ENCODE peak calls at places on chromosomes 2 and 18, in four cellular contexts. Z is WTC11, P is K562, K is HepG2. X is an unnamed sample.

GRCh38 chr2:105853354-105854088 is 108.8 kb downstream of the NCK2 start:
- DNase-seq in P (no peak), K (no peak), Z (no peak), X (no peak)

GRCh38 chr2:49807689-49808088 is 653.4 kb upstream of the FSHR start:
- DNase-seq in K (no peak), P (no peak), Z (no peak), X (no peak)

GRCh38 chr2:236527198-236527640 is 42.4 kb upstream of the ACKR3 start:
- DNase-seq in P (no peak), Z (no peak), K (no peak), X (no peak)

GRCh38 chr2:219500135-219500534 is 1.4 kb downstream of the GMPPA start:
- DNase-seq in P (no peak), Z (no peak), K (peak), X (no peak)

GRCh38 chr2:8627019-8627691 is 54.7 kb upstream of the ID2 start:
- DNase-seq in K (peak), P (no peak), Z (no peak), X (no peak)

GRCh38 chr2:218999881-219000568 is 6.8 kb upstream of the CRYBA2 start:
- DNase-seq in K (no peak), P (no peak), Z (peak), X (peak)

GRCh38 chr2:72149556-72150156 is 2.0 kb upstream of the CYP26B1 start:
- DNase-seq in Z (no peak), K (no peak), P (no peak), X (peak)

GRCh38 chr2:59570818-59571217 is 982.6 kb downstream of the BCL11A start:
- DNase-seq in P (no peak), K (no peak), Z (no peak), X (no peak)

GRCh38 chr2:46858697-46859080 is 56.9 kb downstream of the MCFD2 start:
- DNase-seq in P (no peak), Z (no peak), K (no peak), X (no peak)

GRCh38 chr2:47862949-47863348 is 43.3 kb downstream of the FBXO11 start:
- DNase-seq in Z (no peak), K (no peak), P (no peak), X (no peak)

GRCh38 chr2:169765523-169765922 is 31.9 kb downstream of the KLHL23 start:
- DNase-seq in P (no peak), Z (no peak), K (peak), X (no peak)

GRCh38 chr2:39881494-39881893 is 102.4 kb upstream of the THUMPD2 start:
- DNase-seq in Z (no peak), K (no peak), P (no peak), X (no peak)

GRCh38 chr2:64771726-64772125 is 118.0 kb upstream of the SERTAD2 start:
- DNase-seq in K (no peak), P (no peak), Z (no peak), X (no peak)

GRCh38 chr18:46732201-46732600 is 24.7 kb downstream of the ST8SIA5 start:
- DNase-seq in Z (no peak), K (no peak), P (no peak), X (no peak)

GRCh38 chr18:57910817-57911216 is 107.7 kb upstream of the ATP8B1 start:
- DNase-seq in K (no peak), P (peak), Z (peak), X (no peak)

GRCh38 chr2:178283519-178283918 is 89.2 kb downstream of the OSBPL6 start:
- DNase-seq in K (no peak), Z (no peak), P (no peak), X (no peak)

GRCh38 chr18:76657428-76657827 is 162.4 kb upstream of the ZNF516 start:
- DNase-seq in Z (no peak), K (no peak), P (no peak), X (peak)

GRCh38 chr2:142180820-142181533 is 50.2 kb upstream of the LRP1B start:
- DNase-seq in Z (peak), K (peak), P (peak), X (no peak)

GRCh38 chr18:72160504-72161445 is 383.4 kb downstream of the CBLN2 start:
- DNase-seq in Z (no peak), P (no peak), K (no peak), X (no peak)

GRCh38 chr2:159515482-159515881 is 100.9 kb downstream of the BAZ2B start:
- DNase-seq in K (no peak), P (no peak), Z (no peak), X (no peak)

GRCh38 chr2:189328451-189329249 is 112.6 kb upstream of the WDR75 start:
- DNase-seq in P (no peak), Z (no peak), K (no peak), X (no peak)

GRCh38 chr2:189327879-189328351 is 113.4 kb upstream of the WDR75 start:
- DNase-seq in P (no peak), K (no peak), Z (no peak), X (no peak)
- TF ChIP-seq FOXJ3 in P (no peak), K (no peak), Z (no peak), X (no peak)

DNA sequence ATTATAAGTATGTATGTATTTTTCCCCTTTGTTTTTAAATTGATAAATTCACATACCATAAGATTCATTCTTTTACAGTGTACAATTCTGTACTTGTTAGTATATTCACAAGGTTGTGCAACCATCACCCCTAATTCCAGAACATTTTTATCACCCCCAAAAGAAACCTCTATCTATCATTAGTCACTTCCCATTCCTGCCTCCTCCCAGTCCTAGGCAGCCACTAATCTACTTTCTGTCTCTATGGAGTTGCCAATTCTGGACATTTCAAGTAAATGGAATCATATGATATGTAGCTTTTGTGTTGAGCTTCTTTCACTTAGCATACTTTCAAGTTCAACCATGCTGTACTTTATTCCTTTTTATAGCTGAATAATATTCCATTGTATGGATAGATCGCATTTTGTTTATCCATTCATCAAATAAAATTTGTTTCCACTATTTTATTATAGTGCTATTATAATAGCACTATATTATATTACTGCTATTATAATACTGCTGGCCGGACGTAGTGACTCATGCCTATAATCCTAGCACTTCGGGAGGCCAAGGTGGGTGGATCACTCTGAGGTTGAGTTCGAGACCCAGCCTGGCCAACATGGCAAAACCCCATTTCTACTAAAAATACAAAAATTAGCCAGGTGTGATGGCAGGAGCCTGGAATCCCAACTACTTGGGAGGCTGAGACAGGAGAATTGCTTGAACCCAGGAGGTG is 10.9 kb downstream of the STARD7 start:
- DNase-seq in Z (no peak), K (no peak), P (no peak), X (no peak)
- TF ChIP-seq FOXJ3 in Z (no peak), K (no peak), P (no peak), X (no peak)

GRCh38 chr2:85501244-85501643 is 37.7 kb upstream of the MAT2A start:
- DNase-seq in K (peak), Z (peak), P (peak), X (no peak)
- TF ChIP-seq FOXJ3 in K (no peak), Z (no peak), P (no peak), X (no peak)

GRCh38 chr2:121699421-121700328 is 37.0 kb downstream of the NIFK start:
- DNase-seq in P (peak), Z (no peak), K (peak), X (no peak)
- TF ChIP-seq FOXJ3 in P (no peak), Z (no peak), K (no peak), X (no peak)

GRCh38 chr18:74457043-74457742 is at the start of gene DIPK1C:
- DNase-seq in K (no peak), Z (peak), P (no peak), X (no peak)
- TF ChIP-seq FOXJ3 in K (no peak), Z (no peak), P (no peak), X (no peak)

GRCh38 chr18:22378672-22379282 is 38.9 kb downstream of the CTAGE1 start:
- DNase-seq in P (peak), K (peak), Z (peak), X (peak)
- TF ChIP-seq FOXJ3 in P (no peak), K (no peak), Z (no peak), X (no peak)

GRCh38 chr2:176187306-176188217 is 906 bp upstream of the HOXD1 start:
- DNase-seq in P (no peak), K (peak), Z (peak), X (peak)

GRCh38 chr2:176186024-176186423 is 2.4 kb upstream of the HOXD1 start:
- DNase-seq in Z (no peak), K (no peak), P (no peak), X (no peak)

GRCh38 chr2:176189666-176190641 is 1.5 kb downstream of the HOXD1 start:
- DNase-seq in P (no peak), Z (peak), K (no peak), X (no peak)

GRCh38 chr2:176188218-176188968 is at the start of gene HOXD1:
- DNase-seq in P (no peak), K (peak), Z (peak), X (peak)

DNA sequence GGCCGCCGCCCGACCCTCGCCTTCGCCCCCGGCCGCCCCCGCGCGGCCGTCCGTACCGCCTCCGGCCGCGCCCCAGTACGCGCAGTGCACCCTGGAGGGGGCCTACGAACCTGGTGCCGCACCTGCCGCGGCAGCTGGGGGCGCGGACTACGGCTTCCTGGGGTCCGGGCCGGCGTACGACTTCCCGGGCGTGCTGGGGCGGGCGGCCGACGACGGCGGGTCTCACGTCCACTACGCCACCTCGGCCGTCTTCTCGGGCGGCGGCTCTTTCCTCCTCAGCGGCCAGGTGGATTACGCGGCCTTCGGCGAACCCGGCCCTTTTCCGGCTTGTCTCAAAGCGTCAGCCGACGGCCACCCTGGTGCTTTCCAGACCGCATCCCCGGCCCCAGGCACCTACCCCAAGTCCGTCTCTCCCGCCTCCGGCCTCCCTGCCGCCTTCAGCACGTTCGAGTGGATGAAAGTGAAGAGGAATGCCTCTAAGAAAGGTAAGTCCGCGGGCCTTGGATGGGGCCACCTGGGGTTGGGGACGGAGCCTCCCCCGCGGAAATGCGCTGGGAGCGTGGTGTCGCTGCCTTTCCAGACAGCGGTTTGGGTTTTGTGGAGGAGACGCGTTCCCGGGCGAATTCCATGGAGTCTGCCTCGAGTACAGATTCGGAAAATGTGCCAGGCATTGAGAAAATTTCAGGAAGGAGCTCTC is 649 bp downstream of the HOXD1 start:
- DNase-seq in K (no peak), Z (peak), P (no peak), X (no peak)
- TF ChIP-seq FOXJ3 in K (no peak), Z (no peak), P (no peak), X (no peak)

DNA sequence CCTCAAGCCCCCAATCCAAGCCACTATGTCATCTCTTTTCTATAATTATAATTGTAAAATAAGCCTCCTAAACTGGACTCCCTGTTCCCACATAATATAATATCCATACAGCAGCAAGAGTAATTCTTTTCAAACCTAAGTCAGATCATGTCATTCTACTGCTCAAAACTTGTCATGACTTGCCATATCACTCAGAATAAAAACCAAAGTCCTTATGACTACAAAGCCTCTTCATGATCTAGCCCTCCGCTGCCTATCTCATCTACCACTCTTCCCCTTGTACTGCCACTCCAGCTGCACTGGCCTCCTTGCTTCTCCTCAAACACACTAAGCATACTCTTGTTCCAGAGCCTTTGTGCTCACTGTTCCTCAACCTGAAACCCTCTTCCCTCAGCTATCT is 69.9 kb downstream of the MEMO1 start:
- DNase-seq in Z (no peak), K (no peak), P (no peak), X (no peak)
- TF ChIP-seq FOXJ3 in Z (no peak), K (no peak), P (no peak), X (no peak)

X was measured in SK-N-SH.